ENCODE peak calls at places on chromosomes 16 and 17, in six cellular contexts. F is foreskin fibroblast; V is mesendoderm; I is effector memory CD4-positive, alpha-beta T cell; J is left ventricle myocardium inferior; L is epithelial cell of proximal tubule. P is an unnamed sample.

GRCh38 chr16:11136600-11136999 is 119.4 kb downstream of the SOCS1 start:
- DNase-seq in L (no peak), F (peak), J (peak), I (no peak), V (no peak), P (no peak)

GRCh38 chr17:37714897-37715296 is 30.0 kb downstream of the HNF1B start:
- DNase-seq in F (no peak), V (no peak), I (no peak), L (no peak), J (no peak), P (no peak)

GRCh38 chr16:66871840-66872239 is 8.5 kb upstream of the PDP2 start:
- DNase-seq in I (no peak), J (no peak), L (no peak), V (no peak), F (no peak), P (no peak)

GRCh38 chr16:65950211-65950610 is 416.3 kb upstream of the CDH5 start:
- DNase-seq in L (no peak), F (peak), I (no peak), V (no peak), J (no peak), P (no peak)

GRCh38 chr17:12637015-12637414 is 28.7 kb upstream of the MYOCD start:
- DNase-seq in J (no peak), V (peak), F (peak), I (no peak), L (peak), P (no peak)

GRCh38 chr17:10270258-10270657 is 71.9 kb upstream of the GAS7 start:
- DNase-seq in I (no peak), F (no peak), J (no peak), L (no peak), V (no peak), P (no peak)

GRCh38 chr16:89582614-89583196 is 7.1 kb downstream of the CPNE7 start:
- DNase-seq in L (no peak), I (no peak), J (no peak), V (no peak), F (no peak), P (no peak)

GRCh38 chr16:88703486-88704309 is 2.5 kb downstream of the RNF166 start:
- DNase-seq in V (no peak), L (no peak), F (no peak), J (peak), I (peak), P (no peak)

GRCh38 chr17:41624208-41625101 is at the start of gene KRT17:
- DNase-seq in L (no peak), F (no peak), V (peak), J (no peak), I (no peak), P (no peak)

GRCh38 chr17:36209575-36209974 is 1.3 kb upstream of the CCL4L2 start:
- DNase-seq in V (no peak), I (no peak), J (no peak), L (no peak), F (no peak), P (no peak)

GRCh38 chr16:79400462-79401149 is 199.9 kb downstream of the MAF start:
- DNase-seq in V (no peak), L (no peak), F (no peak), I (no peak), J (no peak), P (no peak)

GRCh38 chr17:16515933-16516332 is 23.9 kb upstream of the LRRC75A start:
- DNase-seq in J (no peak), F (no peak), V (no peak), I (no peak), L (no peak), P (no peak)

GRCh38 chr17:34464812-34465211 is 101.8 kb upstream of the CCL1 start:
- DNase-seq in F (no peak), J (no peak), V (no peak), I (no peak), L (no peak), P (no peak)

GRCh38 chr17:13429201-13429600 is 172.5 kb downstream of the HS3ST3A1 start:
- DNase-seq in V (peak), F (peak), J (no peak), L (no peak), I (no peak), P (no peak)

GRCh38 chr17:36675250-36675649 is 73.9 kb downstream of the MRM1 start:
- DNase-seq in L (no peak), I (no peak), J (no peak), V (no peak), F (no peak), P (no peak)

GRCh38 chr17:59688008-59688407 is 19.2 kb downstream of the PTRH2 start:
- DNase-seq in L (no peak), I (no peak), F (no peak), V (no peak), J (no peak), P (no peak)

GRCh38 chr17:18184143-18185007 is 747 bp downstream of the ALKBH5 start:
- DNase-seq in V (peak), F (peak), J (peak), L (no peak), I (peak), P (peak)

GRCh38 chr17:75033346-75034235 is 13.2 kb downstream of the ATP5PD start:
- DNase-seq in J (peak), I (peak), L (no peak), V (peak), F (peak), P (peak)

GRCh38 chr16:66414891-66415290 is 12.2 kb upstream of the BEAN1 start:
- DNase-seq in L (no peak), F (peak), J (no peak), I (no peak), V (no peak), P (no peak)

GRCh38 chr17:1629647-1630310 is 1.1 kb upstream of the SLC43A2 start:
- DNase-seq in F (peak), I (peak), L (no peak), J (peak), V (peak), P (no peak)

GRCh38 chr17:75130059-75130631 is 1.4 kb downstream of the NT5C start:
- DNase-seq in L (no peak), F (no peak), I (no peak), V (no peak), J (no peak), P (no peak)

GRCh38 chr17:70345061-70345460 is 175.7 kb downstream of the KCNJ2 start:
- DNase-seq in I (no peak), V (no peak), L (no peak), F (no peak), J (no peak), P (no peak)

GRCh38 chr17:31678431-31678830 is 180.6 kb downstream of the COPRS start:
- DNase-seq in V (peak), J (no peak), I (no peak), L (no peak), F (peak), P (no peak)

GRCh38 chr16:49788936-49789335 is 67.0 kb downstream of the ZNF423 start:
- DNase-seq in V (no peak), L (no peak), J (no peak), I (no peak), F (peak), P (no peak)

GRCh38 chr16:1989826-1990335 is at the start of gene SYNGR3:
- DNase-seq in L (no peak), J (no peak), F (peak), V (peak), I (no peak), P (no peak)
- H3K4me3 ChIP-seq in L (peak), J (peak), F (no peak), V (peak), I (peak), P (no peak)

GRCh38 chr16:281660-282249 is 1.2 kb upstream of the PDIA2 start:
- DNase-seq in I (no peak), J (no peak), V (no peak), L (no peak), F (no peak), P (no peak)

GRCh38 chr16:279531-279930 is 860 bp upstream of the ARHGDIG start:
- DNase-seq in I (no peak), V (no peak), J (no peak), L (no peak), F (no peak), P (no peak)

GRCh38 chr16:280005-280421 is 378 bp upstream of the ARHGDIG start:
- DNase-seq in I (no peak), L (no peak), V (no peak), J (no peak), F (no peak), P (no peak)

GRCh38 chr16:280991-281659 is 734 bp downstream of the ARHGDIG start:
- DNase-seq in F (no peak), J (no peak), V (no peak), I (no peak), L (no peak), P (no peak)

GRCh38 chr16:280552-280951 is at the start of gene ARHGDIG:
- DNase-seq in L (no peak), V (no peak), F (no peak), I (no peak), J (no peak), P (no peak)
- H3K4me3 ChIP-seq in L (no peak), V (no peak), F (no peak), I (peak), J (peak), P (no peak)

GRCh38 chr17:49809056-49809455 is 20.6 kb downstream of the KAT7 start:
- DNase-seq in J (no peak), I (no peak), V (no peak), L (no peak), F (no peak), P (no peak)
- H3K4me3 ChIP-seq in J (no peak), I (no peak), V (no peak), L (no peak), F (no peak), P (no peak)

GRCh38 chr16:30894540-30895368 is 877 bp upstream of the BCL7C start:
- DNase-seq in V (no peak), J (no peak), F (peak), L (no peak), I (no peak), P (no peak)
- H3K4me3 ChIP-seq in V (peak), J (peak), F (peak), L (peak), I (no peak), P (peak)

P was measured in uterus.